ENCODE peak calls at places on chromosomes 12 and 14, in eight cellular contexts. O is tibial artery, D is Peyer's patch, V is prostate gland, T is psoas muscle, Z is breast epithelium, I is left ventricle myocardium inferior, Q is DND-41. F is an unnamed sample. For H3K36me3, the result is how much of the 10 kb centered on the place peaks cover.

GRCh38 chr12:52539024-52539820 is 13.7 kb downstream of the KRT71 start:
- DNase-seq in D (no peak), I (no peak), Z (no peak), O (no peak), V (peak), T (no peak), Q (no peak), F (no peak)

GRCh38 chr14:101221549-101222160 is 318.1 kb upstream of the RTL1 start:
- DNase-seq in D (no peak), T (peak), I (no peak), Q (peak), V (no peak), Z (no peak), O (no peak), F (no peak)

GRCh38 chr12:122527478-122527944 is 462 bp downstream of the KNTC1 start:
- DNase-seq in T (no peak), D (no peak), I (peak), V (no peak), Z (no peak), Q (peak), O (no peak), F (no peak)

GRCh38 chr14:90140956-90141316 is 79.1 kb downstream of the KCNK13 start:
- DNase-seq in I (no peak), D (no peak), Q (no peak), V (no peak), O (no peak), T (no peak), Z (no peak), F (no peak)

GRCh38 chr14:76129851-76130576 is 21.7 kb upstream of the GPATCH2L start:
- DNase-seq in V (no peak), O (no peak), Q (no peak), D (no peak), T (no peak), Z (no peak), I (no peak), F (no peak)

GRCh38 chr14:28769358-28769757 is 2.8 kb downstream of the FOXG1 start:
- DNase-seq in D (no peak), O (no peak), V (no peak), T (no peak), I (no peak), Q (no peak), Z (no peak), F (no peak)

GRCh38 chr12:13179159-13180074 is 17.1 kb upstream of the EMP1 start:
- DNase-seq in I (peak), Z (no peak), Q (peak), T (peak), O (peak), D (peak), V (peak), F (peak)

GRCh38 chr12:26736563-26737486 is 96.2 kb downstream of the ITPR2 start:
- DNase-seq in D (no peak), Q (no peak), V (no peak), T (no peak), Z (no peak), O (no peak), I (no peak), F (no peak)

GRCh38 chr12:95283371-95283770 is 65.8 kb downstream of the VEZT start:
- DNase-seq in D (no peak), T (no peak), V (no peak), O (no peak), Q (no peak), Z (no peak), I (no peak), F (no peak)

DNA sequence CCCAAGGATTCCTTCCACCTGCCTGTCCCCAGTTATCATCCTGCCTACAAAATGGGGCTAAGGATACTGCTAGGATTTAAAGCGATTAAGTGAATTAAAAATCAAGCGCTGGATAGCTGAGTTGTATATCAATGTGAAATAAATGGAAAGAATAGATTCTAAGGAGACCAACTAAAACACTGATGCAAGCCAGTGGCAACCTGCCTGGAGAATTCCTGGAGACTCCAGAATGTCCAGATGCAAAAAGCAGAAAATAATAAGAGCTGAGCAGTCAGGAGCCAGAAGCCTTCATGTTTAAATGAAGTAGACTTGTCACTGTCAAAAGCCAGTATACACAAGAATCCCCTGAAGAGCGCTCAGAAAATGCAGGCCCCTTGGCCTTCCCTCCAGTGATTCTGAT is 183.7 kb downstream of the DPF3 start:
- DNase-seq in T (no peak), Q (no peak), O (no peak), V (no peak), D (no peak), Z (no peak), I (no peak), F (no peak)
- H3K36me3 ChIP-seq in T (under half), Q (under half), O (under half), V (under half), D (under half), Z (under half), I (under half), F (under half)

GRCh38 chr14:94366146-94366887 is 22.1 kb downstream of the SERPINA1 start:
- DNase-seq in V (no peak), Z (no peak), D (no peak), I (no peak), Q (no peak), T (no peak), O (no peak), F (peak)
- H3K27ac ChIP-seq in V (no peak), Z (no peak), D (no peak), I (no peak), Q (no peak), T (no peak), O (no peak), F (no peak)

DNA sequence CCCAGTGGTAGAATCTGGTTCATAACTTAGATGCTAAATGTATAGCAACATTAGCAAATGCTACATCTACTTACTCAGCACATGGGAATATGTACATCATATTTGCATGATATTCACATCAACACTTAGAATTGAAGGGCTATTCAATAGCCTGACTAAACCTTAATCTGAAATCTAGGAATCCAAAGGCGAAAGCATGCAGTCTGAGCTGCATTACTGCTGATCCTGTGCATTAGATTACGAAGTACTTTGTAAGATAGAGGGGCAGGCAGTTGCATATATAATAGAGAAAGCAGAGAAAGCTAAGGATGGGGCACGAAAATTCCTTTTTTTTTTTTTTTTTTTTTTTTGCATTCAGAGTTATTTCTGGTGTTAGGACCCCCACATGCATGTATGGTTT is 40.4 kb downstream of the SLC38A4 start:
- DNase-seq in T (no peak), I (no peak), Q (no peak), Z (no peak), D (no peak), V (no peak), O (no peak), F (no peak)
- TF ChIP-seq CTCF in T (no peak), I (no peak), Q (no peak), Z (no peak), D (no peak), V (no peak), O (no peak), F (no peak)

GRCh38 chr12:57146092-57146491 is 1.3 kb downstream of the LRP1-AS start:
- DNase-seq in T (no peak), Z (no peak), O (no peak), I (no peak), V (no peak), D (no peak), Q (no peak), F (no peak)
- H3K36me3 ChIP-seq in T (under half), Z (under half), O (half or more), I (half or more), V (under half), D (under half), Q (under half), F (half or more)

DNA sequence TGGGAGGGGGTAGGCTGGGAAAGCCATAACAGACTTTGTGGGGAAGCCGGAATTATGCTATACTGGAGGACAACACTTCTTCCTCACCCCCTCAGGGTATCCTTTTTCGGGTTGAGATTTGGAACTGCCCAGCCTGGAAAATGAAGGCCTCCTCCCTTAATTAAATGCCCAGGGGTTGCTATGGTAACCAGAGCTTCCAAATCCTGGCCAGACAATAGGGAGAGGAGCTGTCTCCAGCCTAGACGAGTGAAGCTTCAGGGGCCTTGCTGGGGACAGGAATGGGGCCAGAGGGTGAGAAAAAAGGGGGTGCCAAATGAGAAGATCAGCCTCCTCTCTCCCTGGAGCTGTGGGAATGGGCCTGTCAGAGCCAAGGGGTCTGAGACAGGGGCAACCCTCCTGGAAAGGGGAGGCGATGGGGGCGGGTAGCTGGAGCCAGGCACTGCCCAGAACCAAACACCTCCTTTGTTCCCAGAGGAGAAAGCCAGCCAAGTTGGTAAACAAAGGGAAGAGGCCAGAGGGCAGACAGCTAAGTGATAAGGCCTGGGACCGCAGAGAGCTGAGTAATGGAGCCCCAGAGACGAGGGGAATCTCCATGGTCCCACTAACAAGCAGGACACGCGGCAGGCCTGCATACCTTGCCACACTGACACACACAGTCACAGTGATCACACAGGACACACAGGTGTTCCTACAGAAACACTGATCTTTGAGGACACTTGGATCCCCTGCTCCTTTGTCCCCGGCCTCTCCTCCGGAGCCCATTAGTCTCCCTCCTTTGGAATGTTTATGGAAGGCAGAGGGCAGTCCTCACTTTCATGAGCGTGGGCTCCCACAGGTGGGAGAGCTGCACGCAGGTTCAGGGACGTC is 17.9 kb upstream of the RND1 start:
- DNase-seq in O (no peak), Z (no peak), Q (no peak), I (no peak), V (no peak), D (no peak), T (no peak), F (no peak)
- H3K27ac ChIP-seq in O (no peak), Z (no peak), Q (no peak), I (peak), V (peak), D (no peak), T (no peak), F (no peak)

GRCh38 chr12:106794369-106794768 is 19.9 kb downstream of the RIC8B start:
- DNase-seq in V (no peak), I (no peak), D (no peak), Z (no peak), Q (no peak), O (no peak), T (no peak), F (no peak)

GRCh38 chr12:106791531-106791930 is 17.0 kb downstream of the RIC8B start:
- DNase-seq in Z (no peak), O (no peak), Q (no peak), T (no peak), I (no peak), D (no peak), V (no peak), F (no peak)

GRCh38 chr12:106790020-106790419 is 15.5 kb downstream of the RIC8B start:
- DNase-seq in I (no peak), T (no peak), Z (no peak), D (no peak), V (no peak), Q (no peak), O (no peak), F (no peak)
- TF ChIP-seq CTCF in I (peak), T (no peak), Z (no peak), D (peak), V (no peak), Q (peak), O (no peak), F (no peak)

GRCh38 chr14:103341250-103342129 is 7.5 kb downstream of the EIF5 start:
- DNase-seq in V (no peak), Q (no peak), O (no peak), T (no peak), I (no peak), D (no peak), Z (no peak), F (no peak)

GRCh38 chr14:103346286-103346685 is 12.2 kb downstream of the EIF5 start:
- DNase-seq in I (no peak), T (no peak), Q (no peak), Z (no peak), D (no peak), V (no peak), O (no peak), F (no peak)

GRCh38 chr14:103340480-103341212 is 6.6 kb downstream of the EIF5 start:
- DNase-seq in O (no peak), V (no peak), T (no peak), Q (no peak), Z (no peak), I (no peak), D (no peak), F (no peak)

GRCh38 chr14:103343905-103344797 is 10.1 kb downstream of the EIF5 start:
- DNase-seq in I (no peak), T (no peak), D (no peak), Q (no peak), V (no peak), O (no peak), Z (no peak), F (no peak)

GRCh38 chr14:103343164-103343879 is 9.3 kb downstream of the EIF5 start:
- DNase-seq in Z (no peak), I (no peak), O (no peak), Q (no peak), D (no peak), T (no peak), V (no peak), F (no peak)
- H3K36me3 ChIP-seq in Z (under half), I (half or more), O (half or more), Q (half or more), D (under half), T (under half), V (under half), F (half or more)